ENCODE peak calls at places on chromosomes 7 and 10, in five cellular contexts. L is BE2C, J is fibroblast of the aortic adventitia, F is fibroblast of lung, H is AG09309. D is an unnamed sample.

GRCh38 chr7:45136106-45137060 is 21.2 kb upstream of the RAMP3 start:
- DNase-seq in L (peak; percentile 55), J (peak; percentile 87), F (peak; percentile 80), H (peak; percentile 34), D (peak; percentile 82)

GRCh38 chr10:5818048-5818331 is 4.8 kb upstream of the GDI2 start:
- DNase-seq in L (no peak), J (no peak), F (no peak), H (no peak), D (no peak)

GRCh38 chr10:2296179-2296578 is 558.9 kb upstream of the ADARB2 start:
- DNase-seq in L (no peak), J (no peak), F (no peak), H (no peak), D (no peak)

GRCh38 chr10:6053816-6054581 is 8.2 kb downstream of the IL2RA start:
- DNase-seq in L (no peak), J (no peak), F (no peak), H (no peak), D (no peak)

GRCh38 chr7:774161-775109 is 47.4 kb upstream of the PRKAR1B start:
- DNase-seq in L (peak; percentile 81), J (peak; percentile 20), F (peak; percentile 26), H (no peak), D (peak; percentile 39)

GRCh38 chr7:42143605-42144252 is 93.3 kb downstream of the GLI3 start:
- DNase-seq in L (no peak), J (peak; percentile 51), F (no peak), H (peak; percentile 42), D (peak; percentile 74)

GRCh38 chr7:35647171-35647574 is 47.8 kb downstream of the HERPUD2 start:
- DNase-seq in L (no peak), J (no peak), F (peak; percentile 29), H (no peak), D (peak; percentile 15)

GRCh38 chr7:151430391-151431205 is 9.3 kb downstream of the CRYGN start:
- DNase-seq in L (no peak), J (no peak), F (no peak), H (no peak), D (no peak)

GRCh38 chr7:3835102-3835501 is 534.0 kb downstream of the SDK1 start:
- DNase-seq in L (no peak), J (no peak), F (no peak), H (no peak), D (no peak)

GRCh38 chr10:1215862-1216575 is 159.8 kb downstream of the WDR37 start:
- DNase-seq in L (no peak), J (no peak), F (no peak), H (no peak), D (no peak)

GRCh38 chr10:22314852-22315251 is 1.3 kb upstream of the COMMD3 start:
- DNase-seq in L (no peak), J (no peak), F (no peak), H (no peak), D (peak; percentile 36)

GRCh38 chr7:151663382-151664100 is 143.8 kb upstream of the RHEB start:
- DNase-seq in L (no peak), J (peak; percentile 64), F (peak; percentile 70), H (no peak), D (peak; percentile 42)

GRCh38 chr10:132158122-132158741 is 28.5 kb upstream of the DPYSL4 start:
- DNase-seq in L (no peak), J (no peak), F (no peak), H (no peak), D (no peak)

GRCh38 chr7:41816111-41816510 is 113.2 kb upstream of the INHBA start:
- DNase-seq in L (no peak), J (no peak), F (no peak), H (no peak), D (no peak)

GRCh38 chr10:53122265-53122664 is 349.7 kb upstream of the MBL2 start:
- DNase-seq in L (no peak), J (no peak), F (no peak), H (no peak), D (no peak)

GRCh38 chr10:101282937-101283336 is 53.7 kb upstream of the LBX1 start:
- DNase-seq in L (no peak), J (no peak), F (no peak), H (no peak), D (no peak)

GRCh38 chr7:29239638-29240037 is 45.1 kb downstream of the CHN2 start:
- DNase-seq in L (no peak), J (peak; percentile 58), F (no peak), H (no peak), D (peak; percentile 6)

GRCh38 chr7:141484907-141485306 is 66.3 kb upstream of the AGK start:
- DNase-seq in L (no peak), J (no peak), F (no peak), H (no peak), D (no peak)

GRCh38 chr10:71433116-71433982 is 36.6 kb downstream of the CDH23 start:
- DNase-seq in L (no peak), J (no peak), F (no peak), H (no peak), D (no peak)

GRCh38 chr7:41027428-41028115 is 675.3 kb downstream of the INHBA start:
- DNase-seq in L (no peak), J (peak; percentile 76), F (peak; percentile 64), H (peak; percentile 97), D (peak; percentile 92)

GRCh38 chr10:119872860-119873671 is 423 bp upstream of the MCMBP start:
- DNase-seq in L (peak; percentile 89), J (peak; percentile 76), F (peak; percentile 83), H (no peak), D (peak; percentile 74)

GRCh38 chr7:140501941-140502340 is 22.6 kb upstream of the MKRN1 start:
- DNase-seq in L (no peak), J (no peak), F (no peak), H (no peak), D (no peak)

GRCh38 chr7:16786257-16786656 is 18.5 kb downstream of the AGR2 start:
- DNase-seq in L (no peak), J (no peak), F (no peak), H (no peak), D (no peak)

GRCh38 chr7:94391716-94392390 is 2.8 kb upstream of the COL1A2 start:
- DNase-seq in L (no peak), J (peak; percentile 93), F (peak; percentile 81), H (no peak), D (peak; percentile 72)

GRCh38 chr10:110336111-110336721 is 31.5 kb upstream of the SMNDC1 start:
- DNase-seq in L (no peak), J (peak; percentile 99), F (peak; percentile 98), H (peak; percentile 96), D (peak; percentile 99)

GRCh38 chr7:128323489-128324362 is 20.0 kb downstream of the RBM28 start:
- DNase-seq in L (no peak), J (peak; percentile 53), F (peak; percentile 19), H (no peak), D (peak; percentile 16)

GRCh38 chr10:59079386-59080226 is 96.8 kb upstream of the PHYHIPL start:
- DNase-seq in L (no peak), J (peak; percentile 90), F (peak; percentile 90), H (peak; percentile 21), D (peak; percentile 89)

GRCh38 chr7:97337849-97338248 is 220.4 kb downstream of the SDHAF3 start:
- DNase-seq in L (no peak), J (no peak), F (no peak), H (no peak), D (no peak)

GRCh38 chr10:3178070-3178469 is 5.5 kb upstream of the PITRM1 start:
- DNase-seq in L (no peak), J (no peak), F (no peak), H (no peak), D (no peak)

GRCh38 chr10:59064759-59065498 is 111.5 kb upstream of the PHYHIPL start:
- DNase-seq in L (peak; percentile 8), J (no peak), F (no peak), H (no peak), D (no peak)

GRCh38 chr7:29289156-29290021 is 94.8 kb downstream of the CHN2 start:
- DNase-seq in L (peak; percentile 62), J (no peak), F (peak; percentile 71), H (no peak), D (peak; percentile 35)

GRCh38 chr7:1787241-1787640 is 117.2 kb downstream of the ELFN1 start:
- DNase-seq in L (no peak), J (no peak), F (no peak), H (no peak), D (no peak)

GRCh38 chr10:132421377-132422168 is 24.6 kb downstream of the PWWP2B start:
- DNase-seq in L (no peak), J (peak; percentile 60), F (peak; percentile 69), H (no peak), D (no peak)

GRCh38 chr10:105691811-105692210 is 1050.7 kb downstream of the SORCS3 start:
- DNase-seq in L (no peak), J (peak; percentile 35), F (no peak), H (no peak), D (no peak)
- TF ChIP-seq CTCF in L (no peak), J (peak; percentile 14), F (no peak), H (peak; percentile 17), D (no peak)

DNA sequence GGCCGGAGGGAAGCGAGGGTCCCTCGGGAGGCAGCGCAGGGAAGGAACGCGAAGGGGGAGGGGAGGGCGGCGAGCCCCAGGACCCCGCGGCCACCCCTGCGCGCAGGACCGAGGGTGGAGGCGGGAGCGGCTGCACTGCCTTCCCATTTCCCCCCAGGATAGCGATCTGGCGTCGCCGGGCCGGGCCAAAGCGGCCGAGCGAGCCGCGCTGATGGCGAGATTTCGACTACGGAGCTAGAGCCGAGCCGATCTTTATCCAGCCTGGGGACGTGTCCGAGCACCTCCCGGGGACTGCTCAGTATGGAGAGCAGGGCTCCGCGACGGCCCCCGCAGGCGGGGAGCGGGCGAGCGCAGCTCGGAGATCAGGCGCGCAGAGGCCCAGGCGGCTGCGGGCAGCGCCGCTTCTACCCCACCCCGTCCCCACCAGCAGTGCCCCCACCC is 590 bp upstream of the CRTAC1 start:
- DNase-seq in L (peak; percentile 26), J (no peak), F (no peak), H (no peak), D (no peak)
- H3K4me3 ChIP-seq in L (no peak overlapping the region), J (no peak overlapping the region), F (no peak overlapping the region), H (no peak overlapping the region), D (no peak overlapping the region)

DNA sequence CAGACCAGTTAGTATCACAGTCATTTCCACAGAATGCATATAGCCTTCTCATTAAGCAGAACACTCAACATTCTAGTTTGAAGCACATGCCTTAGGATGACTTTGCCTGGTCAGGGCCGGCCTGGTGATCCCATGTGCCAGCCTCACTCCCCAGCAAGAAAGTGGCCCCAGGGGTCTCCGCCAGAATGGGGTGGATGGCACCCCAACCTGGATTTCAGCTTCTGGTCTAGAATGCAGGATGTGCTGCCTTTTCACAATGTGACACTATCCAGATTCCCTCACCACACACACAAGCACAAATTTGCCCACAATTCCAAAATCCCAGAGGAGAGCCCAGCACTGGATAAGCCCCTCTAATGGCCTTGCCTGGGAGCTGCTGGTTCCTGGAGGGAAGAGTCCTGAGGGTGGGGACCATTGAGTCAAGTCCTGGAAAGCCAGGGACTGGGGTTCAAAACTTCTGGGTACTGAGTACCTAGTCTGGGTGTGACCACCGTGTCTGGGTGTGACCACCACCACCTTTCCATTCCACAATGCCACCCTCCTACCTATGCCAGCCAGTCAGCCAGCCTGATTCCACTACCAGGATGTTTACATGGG is 41.5 kb upstream of the GPAM start:
- DNase-seq in L (no peak), J (no peak), F (no peak), H (no peak), D (no peak)
- TF ChIP-seq CTCF in L (no peak), J (no peak), F (no peak), H (no peak), D (no peak)

DNA sequence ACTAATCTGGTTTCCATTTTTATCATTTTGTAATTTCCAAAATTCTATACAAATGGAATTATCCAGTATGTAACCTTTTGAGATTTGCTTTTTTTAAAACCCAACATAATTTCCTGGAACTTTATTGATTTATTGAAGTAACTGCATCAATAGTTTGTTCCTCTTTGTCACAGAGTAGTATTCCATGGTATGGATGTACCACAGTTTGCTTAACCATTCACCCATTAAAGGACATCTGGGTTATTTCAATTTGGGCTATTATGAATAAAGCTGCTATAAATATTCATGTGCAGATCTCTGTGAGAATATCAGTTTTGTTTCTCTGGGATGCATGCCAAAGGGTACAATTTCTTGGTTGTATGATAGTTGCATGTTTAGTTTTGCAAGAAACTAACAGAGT is 2.9 kb downstream of the GPNMB start:
- DNase-seq in L (no peak), J (peak; percentile 15), F (peak; percentile 14), H (no peak), D (no peak)
- H3K4me3 ChIP-seq in L (no peak overlapping the region), J (no peak overlapping the region), F (peak overlapping the region; percentile 78), H (no peak overlapping the region), D (no peak overlapping the region)